ENCODE peak calls at places on chromosomes 13 and 19, in eight cellular contexts. E is H4; U is central memory CD8-positive, alpha-beta T cell; S is left ventricle myocardium inferior; Q is ascending aorta; O is HCT116; P is GM10248; V is stimulated activated CD4-positive, alpha-beta T cell treated with anti-CD3 and anti-CD28 coated beads, Interleukin-4, amount 100 ng/mL, for 1 hour. Y is an unnamed sample.

GRCh38 chr13:111586291-111586690 is 265.8 kb downstream of the TEX29 start:
- DNase-seq in V (no peak), Q (no peak), S (no peak), U (no peak), E (no peak), P (no peak), O (no peak), Y (no peak)

GRCh38 chr19:1764293-1764683 is 11.0 kb downstream of the ONECUT3 start:
- DNase-seq in Q (no peak), E (no peak), U (no peak), O (no peak), P (no peak), S (no peak), V (no peak), Y (no peak)

GRCh38 chr13:78787189-78787588 is 128.2 kb upstream of the OBI1 start:
- DNase-seq in O (no peak), P (no peak), S (peak; percentile 14), Q (no peak), U (no peak), E (peak; percentile 4), V (no peak), Y (no peak)

GRCh38 chr13:29743229-29743786 is 107.1 kb downstream of the UBL3 start:
- DNase-seq in E (peak; percentile 87), U (no peak), Q (no peak), O (no peak), S (peak; percentile 45), P (no peak), V (no peak), Y (no peak)

GRCh38 chr19:18725755-18726416 is 42.4 kb downstream of the CRTC1 start:
- DNase-seq in V (no peak), U (no peak), O (no peak), Q (no peak), E (no peak), S (no peak), P (no peak), Y (no peak)

GRCh38 chr19:10826236-10826635 is 9.8 kb downstream of the TMED1 start:
- DNase-seq in O (no peak), S (peak; percentile 9), P (no peak), V (no peak), E (no peak), Q (no peak), U (no peak), Y (no peak)

GRCh38 chr13:101140936-101141335 is 275.4 kb downstream of the NALCN start:
- DNase-seq in U (no peak), Q (no peak), P (no peak), S (no peak), O (no peak), E (no peak), V (no peak), Y (no peak)

GRCh38 chr13:80605007-80605406 is 264.1 kb upstream of the SPRY2 start:
- DNase-seq in S (no peak), Q (no peak), E (no peak), O (no peak), V (no peak), U (no peak), P (no peak), Y (no peak)

GRCh38 chr13:50576156-50576555 is 267.3 kb downstream of the DLEU7 start:
- DNase-seq in E (no peak), V (no peak), P (no peak), S (no peak), Q (no peak), O (no peak), U (no peak), Y (no peak)

GRCh38 chr13:110232756-110233155 is 74.2 kb downstream of the COL4A1 start:
- DNase-seq in V (no peak), Q (peak; percentile 71), E (no peak), O (no peak), U (no peak), P (no peak), S (no peak), Y (no peak)

GRCh38 chr19:13269348-13269747 is 119.1 kb downstream of the IER2 start:
- DNase-seq in E (no peak), O (no peak), S (no peak), V (no peak), P (no peak), U (no peak), Q (no peak), Y (no peak)

GRCh38 chr13:110455941-110456340 is 105.6 kb downstream of the RAB20 start:
- DNase-seq in S (peak; percentile 74), P (peak; percentile 90), E (peak; percentile 80), V (peak; percentile 60), U (no peak), O (peak; percentile 81), Q (peak; percentile 84), Y (peak; percentile 88)

GRCh38 chr13:23969672-23970071 is 72.4 kb upstream of the C1QTNF9B start:
- DNase-seq in E (no peak), S (no peak), U (no peak), P (no peak), Q (no peak), O (no peak), V (no peak), Y (no peak)

GRCh38 chr19:54158812-54159351 is 639 bp downstream of the LENG1 start:
- DNase-seq in O (no peak), E (no peak), U (no peak), V (peak; percentile 34), S (no peak), Q (no peak), P (no peak), Y (peak; percentile 49)

GRCh38 chr13:21603531-21604448 is at the start of gene MICU2:
- DNase-seq in Q (peak; percentile 95), V (peak; percentile 95), U (peak; percentile 92), P (peak; percentile 95), S (peak; percentile 95), O (peak; percentile 90), E (peak; percentile 82), Y (peak; percentile 88)

GRCh38 chr19:47100290-47100689 is 13.3 kb downstream of the ZC3H4 start:
- DNase-seq in U (no peak), Q (no peak), S (no peak), V (no peak), P (no peak), O (no peak), E (no peak), Y (no peak)

GRCh38 chr13:102707465-102707864 is 12.6 kb upstream of the METTL21C start:
- DNase-seq in P (no peak), Q (no peak), E (peak; percentile 21), V (no peak), S (no peak), U (no peak), O (no peak), Y (no peak)

GRCh38 chr13:101612736-101613135 is 160.3 kb downstream of the ITGBL1 start:
- DNase-seq in O (no peak), E (no peak), P (no peak), V (no peak), U (no peak), Q (no peak), S (no peak), Y (no peak)

GRCh38 chr19:42287017-42287825 is 14.7 kb upstream of the PRR19 start:
- DNase-seq in Q (peak; percentile 67), U (no peak), V (no peak), O (no peak), P (no peak), S (no peak), E (no peak), Y (no peak)

GRCh38 chr19:11448410-11448809 is 13.0 kb downstream of the PRKCSH start:
- DNase-seq in V (no peak), Q (no peak), S (no peak), P (no peak), U (no peak), O (no peak), E (no peak), Y (peak; percentile 5)

GRCh38 chr19:48896191-48896720 is 2.3 kb downstream of the TULP2 start:
- DNase-seq in O (no peak), E (no peak), V (peak; percentile 54), S (peak; percentile 65), U (no peak), Q (no peak), P (peak; percentile 79), Y (peak; percentile 94)

GRCh38 chr13:97875911-97876310 is 77.6 kb upstream of the IPO5 start:
- DNase-seq in P (no peak), O (no peak), Q (no peak), U (no peak), E (no peak), S (no peak), V (no peak), Y (no peak)

GRCh38 chr19:8036438-8037099 is 16.0 kb upstream of the CCL25 start:
- DNase-seq in V (no peak), U (no peak), O (no peak), S (no peak), P (no peak), E (no peak), Q (no peak), Y (no peak)

GRCh38 chr19:10420444-10421239 is at the start of gene PDE4A:
- DNase-seq in U (peak; percentile 60), V (peak; percentile 58), P (peak; percentile 58), Q (no peak), O (no peak), E (no peak), S (no peak), Y (peak; percentile 78)

GRCh38 chr19:28289294-28290063 is 923.5 kb downstream of the UQCRFS1 start:
- DNase-seq in P (no peak), Q (no peak), V (no peak), E (no peak), S (no peak), U (no peak), O (no peak), Y (no peak)

GRCh38 chr13:63274772-63275171 is 1859.1 kb upstream of the PCDH20 start:
- DNase-seq in V (no peak), O (no peak), E (no peak), U (no peak), S (no peak), P (no peak), Q (no peak), Y (no peak)

GRCh38 chr19:45884682-45885555 is 1.0 kb downstream of the IRF2BP1 start:
- DNase-seq in O (no peak), Q (no peak), U (no peak), S (no peak), E (no peak), V (peak; percentile 20), P (peak; percentile 46), Y (peak; percentile 75)

Y was measured in K562.